ENCODE peak calls at places on chromosomes 1 and 21, in five cellular contexts. J is stimulated activated CD8-positive, alpha-beta memory T cell treated with anti-CD3 and anti-CD28 coated beads, Interleukin-15, amount 100 ng/mL, for 4 hours; G is Kasumi-1; Z is 8988T; H is adrenal gland. P is an unnamed sample.

GRCh38 chr1:232319106-232319505 is 310.8 kb downstream of the SIPA1L2 start:
- DNase-seq in H (no peak), G (no peak), J (no peak), Z (no peak), P (no peak)

GRCh38 chr1:174405219-174405618 is 42.5 kb upstream of the GPR52 start:
- DNase-seq in Z (no peak), G (no peak), J (no peak), H (no peak), P (no peak)

GRCh38 chr1:99005537-99005942 is 879 bp upstream of the PLPPR5 start:
- DNase-seq in H (no peak), Z (no peak), J (no peak), G (no peak), P (no peak)

GRCh38 chr1:247638781-247639180 is 33.4 kb downstream of the OR2G3 start:
- DNase-seq in G (no peak), J (no peak), Z (no peak), H (no peak), P (no peak)

GRCh38 chr1:203937678-203938330 is 76.4 kb downstream of the SNRPE start:
- DNase-seq in Z (no peak), J (no peak), G (no peak), H (no peak), P (no peak)

GRCh38 chr1:233656032-233656620 is 42.2 kb downstream of the KCNK1 start:
- DNase-seq in J (no peak), Z (no peak), G (no peak), H (no peak), P (no peak)

GRCh38 chr1:156726549-156727226 is 1.6 kb upstream of the METTL25B start:
- DNase-seq in H (peak; percentile 62), J (no peak), Z (no peak), G (peak; percentile 86), P (no peak)

GRCh38 chr21:41854426-41854995 is 24.6 kb downstream of the PRDM15 start:
- DNase-seq in H (no peak), G (no peak), Z (no peak), J (no peak), P (no peak)

GRCh38 chr1:156502749-156503671 is 2.4 kb upstream of the MEF2D start:
- DNase-seq in J (no peak), Z (peak; percentile 70), G (peak; percentile 88), H (peak; percentile 94), P (peak; percentile 82)

GRCh38 chr1:214912127-214912526 is 170.4 kb upstream of the KCNK2 start:
- DNase-seq in G (no peak), J (no peak), Z (no peak), H (no peak), P (no peak)

GRCh38 chr1:246032984-246033383 is 474.1 kb downstream of the SMYD3 start:
- DNase-seq in J (no peak), H (no peak), G (no peak), Z (no peak), P (no peak)

GRCh38 chr1:26855636-26856035 is 7.3 kb upstream of the SFN start:
- DNase-seq in Z (no peak), J (no peak), H (no peak), G (no peak), P (no peak)

GRCh38 chr1:54805981-54806381 is 4.9 kb upstream of the TTC22 start:
- DNase-seq in G (no peak), H (no peak), Z (no peak), J (no peak), P (no peak)

GRCh38 chr1:59672851-59673574 is 141.7 kb upstream of the HOOK1 start:
- DNase-seq in G (no peak), H (peak; percentile 31), Z (peak; percentile 15), J (no peak), P (peak; percentile 33)

GRCh38 chr1:226763741-226764264 is 24.7 kb upstream of the ITPKB start:
- DNase-seq in G (no peak), Z (no peak), J (no peak), H (peak; percentile 15), P (no peak)

GRCh38 chr1:111571987-111572386 is 47.6 kb upstream of the RAP1A start:
- DNase-seq in H (peak; percentile 47), Z (no peak), J (no peak), G (no peak), P (no peak)

GRCh38 chr1:68232354-68233148 is at the start of gene WLS:
- DNase-seq in H (peak; percentile 84), J (no peak), G (peak; percentile 9), Z (peak; percentile 33), P (peak; percentile 80)

GRCh38 chr1:198083549-198083948 is 73.2 kb upstream of the NEK7 start:
- DNase-seq in Z (no peak), J (no peak), H (no peak), G (no peak), P (no peak)

GRCh38 chr1:234342749-234343148 is 30.5 kb upstream of the COA6 start:
- DNase-seq in J (no peak), H (no peak), Z (no peak), G (no peak), P (no peak)

GRCh38 chr1:153404768-153405167 is 11.6 kb upstream of the S100A7A start:
- DNase-seq in H (peak; percentile 27), G (peak; percentile 21), Z (peak; percentile 56), J (peak; percentile 18), P (peak; percentile 16)

GRCh38 chr1:84360303-84360702 is 38.0 kb upstream of the DNASE2B start:
- DNase-seq in G (peak; percentile 42), J (no peak), H (no peak), Z (no peak), P (no peak)

GRCh38 chr1:52296345-52296744 is 69.7 kb downstream of the CC2D1B start:
- DNase-seq in Z (peak; percentile 17), J (no peak), G (peak; percentile 94), H (no peak), P (no peak)

GRCh38 chr1:153968000-153968363 is 280 bp downstream of the CREB3L4 start:
- DNase-seq in G (no peak), H (peak; percentile 64), Z (no peak), J (no peak), P (peak; percentile 80)

GRCh38 chr21:45290948-45291612 is 3.4 kb upstream of the POFUT2 start:
- DNase-seq in Z (no peak), J (no peak), G (no peak), H (peak; percentile 58), P (no peak)

GRCh38 chr1:22257286-22258275 is 114.7 kb upstream of the WNT4 start:
- DNase-seq in G (no peak), J (no peak), Z (no peak), H (no peak), P (no peak)

GRCh38 chr1:153567621-153568366 is 2.1 kb upstream of the S100A2 start:
- DNase-seq in G (no peak), H (peak; percentile 21), Z (no peak), J (no peak), P (no peak)

GRCh38 chr1:41343790-41344679 is 17.2 kb upstream of the FOXO6 start:
- DNase-seq in H (no peak), G (peak; percentile 52), J (no peak), Z (no peak), P (no peak)